ENCODE peak calls at places on chromosome 11, in nine cellular contexts. One of them, this sample, is unnamed.

GRCh38 chr11:117315285-117316196 is 515 bp downstream of the BACE1 start:
- DNase-seq in MM.1S: no peak
- DNase-seq in OCI-LY7: no peak
- DNase-seq in neural progenitor cell: no peak
- DNase-seq in PC-3: no peak
- DNase-seq in GM23338: peak
- DNase-seq in GM23248: peak
- DNase-seq in HCT116: no peak
- DNase-seq in SK-N-SH: no peak
- DNase-seq in this sample: peak

GRCh38 chr11:75313457-75314272 is 37.8 kb downstream of the ARRB1 start:
- DNase-seq in MM.1S: no peak
- DNase-seq in OCI-LY7: no peak
- DNase-seq in neural progenitor cell: peak
- DNase-seq in PC-3: peak
- DNase-seq in GM23338: no peak
- DNase-seq in GM23248: peak
- DNase-seq in HCT116: no peak
- DNase-seq in SK-N-SH: no peak
- DNase-seq in this sample: peak

GRCh38 chr11:60971520-60971919 is at the start of gene CD6:
- DNase-seq in MM.1S: no peak
- DNase-seq in OCI-LY7: no peak
- DNase-seq in neural progenitor cell: no peak
- DNase-seq in PC-3: no peak
- DNase-seq in GM23338: no peak
- DNase-seq in GM23248: no peak
- DNase-seq in HCT116: no peak
- DNase-seq in SK-N-SH: no peak
- DNase-seq in this sample: no peak

GRCh38 chr11:8913961-8914660 is 3.1 kb downstream of the AKIP1 start:
- DNase-seq in MM.1S: peak
- DNase-seq in OCI-LY7: peak
- DNase-seq in neural progenitor cell: peak
- DNase-seq in PC-3: peak
- DNase-seq in GM23338: peak
- DNase-seq in GM23248: peak
- DNase-seq in HCT116: no peak
- DNase-seq in SK-N-SH: peak
- DNase-seq in this sample: peak

GRCh38 chr11:130070829-130071205 is 1.1 kb downstream of the APLP2 start:
- DNase-seq in MM.1S: peak
- DNase-seq in OCI-LY7: peak
- DNase-seq in neural progenitor cell: peak
- DNase-seq in PC-3: peak
- DNase-seq in GM23338: peak
- DNase-seq in GM23248: peak
- DNase-seq in HCT116: no peak
- DNase-seq in SK-N-SH: no peak
- DNase-seq in this sample: peak

GRCh38 chr11:73047773-73048371 is 94.2 kb downstream of the FCHSD2 start:
- DNase-seq in MM.1S: peak
- DNase-seq in OCI-LY7: peak
- DNase-seq in neural progenitor cell: no peak
- DNase-seq in PC-3: peak
- DNase-seq in GM23338: peak
- DNase-seq in GM23248: no peak
- DNase-seq in HCT116: no peak
- DNase-seq in SK-N-SH: no peak
- DNase-seq in this sample: no peak

GRCh38 chr11:75240381-75241035 is at the start of gene TPBGL:
- DNase-seq in MM.1S: no peak
- DNase-seq in OCI-LY7: no peak
- DNase-seq in neural progenitor cell: peak
- DNase-seq in PC-3: no peak
- DNase-seq in GM23338: peak
- DNase-seq in GM23248: peak
- DNase-seq in HCT116: no peak
- DNase-seq in SK-N-SH: peak
- DNase-seq in this sample: peak

GRCh38 chr11:119179983-119180382 is 5.3 kb upstream of the NHERF4 start:
- DNase-seq in MM.1S: no peak
- DNase-seq in OCI-LY7: no peak
- DNase-seq in neural progenitor cell: no peak
- DNase-seq in PC-3: no peak
- DNase-seq in GM23338: no peak
- DNase-seq in GM23248: no peak
- DNase-seq in HCT116: no peak
- DNase-seq in SK-N-SH: no peak
- DNase-seq in this sample: peak

GRCh38 chr11:704799-705645 is 1.0 kb upstream of the EPS8L2 start:
- DNase-seq in MM.1S: no peak
- DNase-seq in OCI-LY7: no peak
- DNase-seq in neural progenitor cell: no peak
- DNase-seq in PC-3: peak
- DNase-seq in GM23338: no peak
- DNase-seq in GM23248: no peak
- DNase-seq in HCT116: no peak
- DNase-seq in SK-N-SH: peak
- DNase-seq in this sample: peak

GRCh38 chr11:703515-703914 is 2.5 kb upstream of the EPS8L2 start:
- DNase-seq in MM.1S: no peak
- DNase-seq in OCI-LY7: no peak
- DNase-seq in neural progenitor cell: no peak
- DNase-seq in PC-3: no peak
- DNase-seq in GM23338: no peak
- DNase-seq in GM23248: no peak
- DNase-seq in HCT116: no peak
- DNase-seq in SK-N-SH: no peak
- DNase-seq in this sample: no peak

GRCh38 chr11:701741-702513 is 4.1 kb upstream of the EPS8L2 start:
- DNase-seq in MM.1S: no peak
- DNase-seq in OCI-LY7: no peak
- DNase-seq in neural progenitor cell: no peak
- DNase-seq in PC-3: no peak
- DNase-seq in GM23338: no peak
- DNase-seq in GM23248: no peak
- DNase-seq in HCT116: no peak
- DNase-seq in SK-N-SH: no peak
- DNase-seq in this sample: no peak

GRCh38 chr11:704189-704798 is 1.7 kb upstream of the EPS8L2 start:
- DNase-seq in MM.1S: no peak
- DNase-seq in OCI-LY7: no peak
- DNase-seq in neural progenitor cell: no peak
- DNase-seq in PC-3: no peak
- DNase-seq in GM23338: no peak
- DNase-seq in GM23248: no peak
- DNase-seq in HCT116: no peak
- DNase-seq in SK-N-SH: no peak
- DNase-seq in this sample: no peak

DNA sequence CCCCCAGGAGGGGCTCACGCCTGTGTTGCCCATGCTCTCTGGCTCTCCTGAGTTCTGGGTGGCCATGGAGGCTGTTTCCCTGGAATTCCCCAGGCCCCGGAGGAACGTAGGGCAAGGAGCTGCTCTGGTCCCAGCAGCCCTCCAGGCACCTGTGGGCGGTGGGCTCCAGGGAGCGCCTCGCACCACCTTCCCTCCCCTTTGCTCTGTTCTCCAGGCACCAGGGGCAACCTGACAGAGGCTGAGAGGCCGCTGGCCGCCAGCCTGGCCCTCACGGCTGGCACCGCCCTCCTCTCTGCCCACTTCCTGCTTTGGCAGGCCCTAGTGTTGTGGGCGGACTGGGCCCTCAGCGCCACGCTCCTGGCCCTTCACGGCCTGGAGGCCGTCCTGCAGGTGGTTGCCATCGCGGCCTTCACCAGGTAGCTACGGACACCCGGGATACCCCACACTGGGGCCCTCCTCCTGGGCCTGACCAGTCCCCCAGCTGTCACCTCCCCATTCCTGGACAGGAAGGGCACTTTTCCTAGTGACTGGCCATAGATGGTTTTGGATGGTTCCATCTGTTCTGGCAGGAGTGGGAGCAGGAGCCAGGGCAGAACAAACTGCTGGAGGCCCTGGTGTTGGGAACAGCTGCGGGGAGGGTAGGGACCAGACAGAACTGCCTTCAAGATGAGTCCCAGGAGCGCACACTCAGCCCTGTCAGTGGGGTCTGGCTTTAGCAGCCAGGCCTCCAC is 3.1 kb upstream of the EPS8L2 start:
- DNase-seq in MM.1S: no peak
- DNase-seq in OCI-LY7: no peak
- DNase-seq in neural progenitor cell: no peak
- DNase-seq in PC-3: peak
- DNase-seq in GM23338: no peak
- DNase-seq in GM23248: peak
- DNase-seq in HCT116: no peak
- DNase-seq in SK-N-SH: no peak
- DNase-seq in this sample: no peak
- TF ChIP-seq EZH2phosphoT487 in MM.1S: no peak
- TF ChIP-seq EZH2phosphoT487 in OCI-LY7: no peak
- TF ChIP-seq EZH2phosphoT487 in neural progenitor cell: no peak
- TF ChIP-seq EZH2phosphoT487 in PC-3: no peak
- TF ChIP-seq EZH2phosphoT487 in GM23338: no peak
- TF ChIP-seq EZH2phosphoT487 in GM23248: no peak
- TF ChIP-seq EZH2phosphoT487 in HCT116: no peak
- TF ChIP-seq EZH2phosphoT487 in SK-N-SH: no peak
- TF ChIP-seq EZH2phosphoT487 in this sample: no peak

GRCh38 chr11:1389932-1390587 is at the start of gene BRSK2:
- DNase-seq in MM.1S: no peak
- DNase-seq in OCI-LY7: no peak
- DNase-seq in neural progenitor cell: no peak
- DNase-seq in PC-3: no peak
- DNase-seq in GM23338: peak
- DNase-seq in GM23248: peak
- DNase-seq in HCT116: no peak
- DNase-seq in SK-N-SH: no peak
- DNase-seq in this sample: peak

GRCh38 chr11:1389103-1389931 is 417 bp upstream of the BRSK2 start:
- DNase-seq in MM.1S: peak
- DNase-seq in OCI-LY7: peak
- DNase-seq in neural progenitor cell: peak
- DNase-seq in PC-3: peak
- DNase-seq in GM23338: peak
- DNase-seq in GM23248: peak
- DNase-seq in HCT116: peak
- DNase-seq in SK-N-SH: peak
- DNase-seq in this sample: peak

GRCh38 chr11:1387961-1388762 is 1.6 kb upstream of the BRSK2 start:
- DNase-seq in MM.1S: peak
- DNase-seq in OCI-LY7: no peak
- DNase-seq in neural progenitor cell: peak
- DNase-seq in PC-3: no peak
- DNase-seq in GM23338: peak
- DNase-seq in GM23248: no peak
- DNase-seq in HCT116: no peak
- DNase-seq in SK-N-SH: no peak
- DNase-seq in this sample: no peak

GRCh38 chr11:1387521-1387920 is 2.2 kb upstream of the BRSK2 start:
- DNase-seq in MM.1S: no peak
- DNase-seq in OCI-LY7: no peak
- DNase-seq in neural progenitor cell: no peak
- DNase-seq in PC-3: no peak
- DNase-seq in GM23338: no peak
- DNase-seq in GM23248: no peak
- DNase-seq in HCT116: no peak
- DNase-seq in SK-N-SH: no peak
- DNase-seq in this sample: no peak

DNA sequence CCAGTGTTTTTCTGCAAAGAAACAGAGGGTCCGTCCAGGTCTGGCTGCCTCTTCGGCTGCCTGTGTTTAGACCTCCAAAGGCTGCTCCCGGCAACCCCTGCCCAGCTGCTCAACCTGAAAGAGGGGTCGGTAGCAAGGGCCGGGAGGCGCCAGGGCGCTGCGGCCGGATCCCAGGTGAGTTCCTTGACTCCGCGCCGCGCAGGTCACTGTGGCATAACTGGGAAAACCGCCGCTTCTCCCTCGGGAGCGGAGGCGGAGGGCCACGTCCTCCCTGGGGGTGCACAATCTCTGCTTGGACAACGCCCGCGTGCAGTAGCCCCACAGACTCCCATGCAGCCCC is 1.0 kb upstream of the BRSK2 start:
- DNase-seq in MM.1S: no peak
- DNase-seq in OCI-LY7: no peak
- DNase-seq in neural progenitor cell: peak
- DNase-seq in PC-3: no peak
- DNase-seq in GM23338: peak
- DNase-seq in GM23248: no peak
- DNase-seq in HCT116: no peak
- DNase-seq in SK-N-SH: no peak
- DNase-seq in this sample: no peak
- H3K4me2 ChIP-seq in MM.1S: peak
- H3K4me2 ChIP-seq in OCI-LY7: no peak
- H3K4me2 ChIP-seq in neural progenitor cell: peak
- H3K4me2 ChIP-seq in PC-3: peak
- H3K4me2 ChIP-seq in GM23338: peak
- H3K4me2 ChIP-seq in GM23248: peak
- H3K4me2 ChIP-seq in HCT116: peak
- H3K4me2 ChIP-seq in SK-N-SH: peak
- H3K4me2 ChIP-seq in this sample: peak

DNA sequence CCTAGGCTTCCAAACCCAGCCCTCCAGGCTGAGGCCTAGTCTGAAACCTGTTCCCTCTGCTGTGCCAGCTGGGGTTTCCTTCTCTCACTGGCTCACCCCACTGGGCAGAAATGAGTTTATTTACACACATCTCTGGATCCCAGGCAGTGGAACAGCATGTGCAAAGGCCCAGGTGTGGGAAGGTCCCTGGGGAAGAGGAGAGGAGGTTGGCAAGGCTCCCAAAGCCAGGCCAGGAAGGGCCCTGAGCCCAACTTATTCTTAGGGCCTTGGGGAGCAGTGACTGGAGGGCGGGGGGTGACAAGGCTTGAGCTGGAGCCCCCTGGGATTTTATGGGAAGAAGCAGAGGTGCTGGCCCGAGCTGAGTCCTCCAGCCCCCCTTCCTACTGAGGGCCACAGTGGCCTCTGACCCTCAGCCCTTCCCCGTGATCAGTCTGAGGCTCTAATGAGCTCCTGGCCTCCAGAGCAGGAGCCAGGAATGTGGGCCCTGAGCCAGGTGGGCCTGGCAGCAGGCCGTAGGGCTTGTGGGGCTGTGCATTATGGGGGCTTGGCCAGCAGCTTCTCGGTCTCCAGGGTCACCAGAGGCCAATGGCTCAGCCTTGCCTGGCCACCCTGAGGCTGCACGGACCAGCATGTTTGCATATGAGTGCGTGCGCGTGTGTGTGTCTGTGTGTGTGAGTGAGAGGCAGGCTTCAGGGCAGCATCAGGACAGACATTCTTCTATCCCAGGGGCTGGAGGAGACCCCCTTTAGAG is 2.9 kb downstream of the MYO7A start:
- DNase-seq in MM.1S: no peak
- DNase-seq in OCI-LY7: no peak
- DNase-seq in neural progenitor cell: peak
- DNase-seq in PC-3: no peak
- DNase-seq in GM23338: no peak
- DNase-seq in GM23248: no peak
- DNase-seq in HCT116: no peak
- DNase-seq in SK-N-SH: peak
- DNase-seq in this sample: peak
- TF ChIP-seq EZH2phosphoT487 in MM.1S: no peak
- TF ChIP-seq EZH2phosphoT487 in OCI-LY7: no peak
- TF ChIP-seq EZH2phosphoT487 in neural progenitor cell: no peak
- TF ChIP-seq EZH2phosphoT487 in PC-3: no peak
- TF ChIP-seq EZH2phosphoT487 in GM23338: no peak
- TF ChIP-seq EZH2phosphoT487 in GM23248: no peak
- TF ChIP-seq EZH2phosphoT487 in HCT116: no peak
- TF ChIP-seq EZH2phosphoT487 in SK-N-SH: no peak
- TF ChIP-seq EZH2phosphoT487 in this sample: no peak

DNA sequence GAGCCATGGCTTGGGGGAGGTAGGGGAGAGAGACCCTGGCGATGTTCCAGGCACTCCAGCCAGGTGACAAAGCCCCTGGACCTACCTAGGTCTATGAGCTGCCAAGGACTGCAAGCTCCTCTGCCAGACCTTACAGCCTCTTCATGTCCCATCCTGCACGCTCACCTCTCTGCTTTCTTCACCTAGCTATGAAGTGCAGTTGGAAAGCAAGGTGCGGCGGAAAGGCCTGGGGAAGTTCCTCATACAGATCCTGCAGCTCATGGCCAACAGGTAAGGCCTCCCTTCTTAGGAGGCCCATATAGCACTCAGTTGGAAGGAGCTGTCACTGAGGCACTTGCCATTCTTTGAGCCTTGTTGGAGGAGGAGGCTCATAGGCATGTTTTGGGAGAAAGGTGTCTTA is 13.8 kb downstream of the NAA40 start:
- DNase-seq in MM.1S: no peak
- DNase-seq in OCI-LY7: no peak
- DNase-seq in neural progenitor cell: no peak
- DNase-seq in PC-3: no peak
- DNase-seq in GM23338: no peak
- DNase-seq in GM23248: no peak
- DNase-seq in HCT116: no peak
- DNase-seq in SK-N-SH: no peak
- DNase-seq in this sample: no peak
- H3K4me2 ChIP-seq in MM.1S: no peak
- H3K4me2 ChIP-seq in OCI-LY7: no peak
- H3K4me2 ChIP-seq in neural progenitor cell: no peak
- H3K4me2 ChIP-seq in PC-3: no peak
- H3K4me2 ChIP-seq in GM23338: no peak
- H3K4me2 ChIP-seq in GM23248: no peak
- H3K4me2 ChIP-seq in HCT116: no peak
- H3K4me2 ChIP-seq in SK-N-SH: no peak
- H3K4me2 ChIP-seq in this sample: no peak

This sample was measured in hepatocyte.